ENCODE peak calls at places on chromosomes 12 and 14, in four cellular contexts. L is IMR-90, V is trophoblast cell, W is neuronal stem cell. K is an unnamed sample.

GRCh38 chr12:93614917-93615596 is 42.6 kb downstream of the SOCS2 start:
- DNase-seq in L (peak; percentile 22), V (no peak), W (no peak), K (peak; percentile 89)

GRCh38 chr14:75595211-75595610 is 16.8 kb downstream of the FLVCR2 start:
- DNase-seq in L (peak; percentile 7), V (no peak), W (no peak), K (no peak)

GRCh38 chr12:48818831-48819590 is 715 bp downstream of the CACNB3 start:
- DNase-seq in L (no peak), V (no peak), W (no peak), K (peak; percentile 44)

GRCh38 chr12:69345742-69346141 is 2.4 kb upstream of the LYZ start:
- DNase-seq in L (no peak), V (no peak), W (no peak), K (no peak)

GRCh38 chr12:52382854-52383253 is 2.6 kb downstream of the KRT84 start:
- DNase-seq in L (no peak), V (no peak), W (no peak), K (no peak)

GRCh38 chr12:79911889-79912656 is 22.8 kb downstream of the PPP1R12A start:
- DNase-seq in L (peak; percentile 59), V (peak; percentile 25), W (no peak), K (peak; percentile 75)

GRCh38 chr12:5830121-5830520 is 114.9 kb downstream of the ANO2 start:
- DNase-seq in L (no peak), V (no peak), W (peak; percentile 9), K (peak; percentile 68)

GRCh38 chr12:31322651-31323248 is 3.2 kb downstream of the SINHCAF start:
- DNase-seq in L (peak; percentile 59), V (peak; percentile 33), W (peak; percentile 21), K (peak; percentile 77)

GRCh38 chr12:130198026-130198662 is 35.9 kb downstream of the FZD10 start:
- DNase-seq in L (no peak), V (no peak), W (no peak), K (no peak)

GRCh38 chr12:6072302-6072752 is 52.1 kb downstream of the VWF start:
- DNase-seq in L (peak; percentile 79), V (peak; percentile 76), W (no peak), K (no peak)

GRCh38 chr14:89720076-89720687 is 234.3 kb downstream of the EFCAB11 start:
- DNase-seq in L (no peak), V (no peak), W (no peak), K (no peak)

GRCh38 chr12:9899209-9899608 is 17.9 kb downstream of the KLRF2 start:
- DNase-seq in L (no peak), V (no peak), W (no peak), K (no peak)

GRCh38 chr12:86186449-86186848 is 69.7 kb downstream of the MGAT4C start:
- DNase-seq in L (peak; percentile 14), V (no peak), W (no peak), K (peak; percentile 16)

DNA sequence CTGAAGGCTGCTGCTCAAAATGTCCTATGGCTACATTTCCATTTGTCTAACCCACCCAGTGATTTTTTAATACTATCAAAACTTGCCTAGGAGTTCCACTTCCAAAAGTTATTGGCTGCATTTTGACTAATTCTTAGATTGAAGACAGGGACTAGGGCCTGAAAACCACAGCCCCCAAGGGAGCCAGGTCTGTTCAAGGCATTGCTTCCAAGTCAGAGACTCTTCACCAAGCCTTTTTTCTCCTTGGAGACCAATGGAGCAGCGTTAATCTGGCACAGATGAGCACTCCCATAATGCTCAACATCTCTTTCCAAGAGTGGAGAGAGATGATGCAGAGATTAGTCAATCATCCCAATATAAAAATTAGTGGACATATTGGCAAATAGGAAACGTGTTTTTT is 112.5 kb upstream of the HIF1A start:
- DNase-seq in L (no peak), V (no peak), W (no peak), K (no peak)
- H2AK5ac ChIP-seq in L (no peak overlapping the region), V (no peak overlapping the region), W (no peak overlapping the region), K (no peak overlapping the region)

GRCh38 chr14:95573313-95573712 is 38.5 kb downstream of the GLRX5 start:
- DNase-seq in L (no peak), V (no peak), W (no peak), K (no peak)

GRCh38 chr14:95577875-95578274 is 43.0 kb downstream of the GLRX5 start:
- DNase-seq in L (no peak), V (no peak), W (no peak), K (no peak)

GRCh38 chr14:95577067-95577800 is 42.4 kb downstream of the GLRX5 start:
- DNase-seq in L (no peak), V (no peak), W (no peak), K (no peak)

DNA sequence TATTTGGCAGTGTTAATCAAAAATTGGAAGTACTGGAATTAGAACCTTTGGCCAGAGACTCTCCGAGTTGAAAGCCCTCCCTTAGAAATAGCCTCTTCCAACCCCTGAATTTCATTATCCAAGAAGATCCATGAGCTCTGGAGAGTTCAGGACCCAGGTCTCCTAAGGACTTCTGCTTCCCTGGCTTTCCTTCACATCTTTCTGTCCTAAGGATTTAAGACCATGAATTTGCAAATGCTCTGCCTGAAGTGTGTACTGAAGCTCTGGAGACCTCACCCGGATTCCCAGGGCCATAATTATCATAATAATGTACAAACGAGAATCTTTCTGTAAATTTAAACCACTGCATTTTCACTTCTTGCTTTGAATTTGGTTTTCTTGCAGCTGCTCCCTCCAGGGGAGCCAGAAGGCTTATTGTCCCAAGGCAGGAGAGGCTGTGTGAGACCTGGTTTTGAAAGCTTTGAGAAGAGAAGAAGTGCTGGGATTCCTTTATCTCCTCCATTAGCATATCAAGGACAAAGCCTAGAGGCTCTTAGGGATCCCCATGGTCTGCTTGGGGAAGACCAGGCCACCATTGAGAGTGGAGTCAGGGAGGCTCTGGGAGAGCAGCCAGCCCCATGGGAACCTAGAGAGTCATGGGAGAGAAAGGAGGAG is 41.1 kb downstream of the GLRX5 start:
- DNase-seq in L (no peak), V (no peak), W (no peak), K (peak; percentile 88)
- H2AK5ac ChIP-seq in L (no peak overlapping the region), V (no peak overlapping the region), W (peak overlapping the region; percentile 41), K (no peak overlapping the region)

DNA sequence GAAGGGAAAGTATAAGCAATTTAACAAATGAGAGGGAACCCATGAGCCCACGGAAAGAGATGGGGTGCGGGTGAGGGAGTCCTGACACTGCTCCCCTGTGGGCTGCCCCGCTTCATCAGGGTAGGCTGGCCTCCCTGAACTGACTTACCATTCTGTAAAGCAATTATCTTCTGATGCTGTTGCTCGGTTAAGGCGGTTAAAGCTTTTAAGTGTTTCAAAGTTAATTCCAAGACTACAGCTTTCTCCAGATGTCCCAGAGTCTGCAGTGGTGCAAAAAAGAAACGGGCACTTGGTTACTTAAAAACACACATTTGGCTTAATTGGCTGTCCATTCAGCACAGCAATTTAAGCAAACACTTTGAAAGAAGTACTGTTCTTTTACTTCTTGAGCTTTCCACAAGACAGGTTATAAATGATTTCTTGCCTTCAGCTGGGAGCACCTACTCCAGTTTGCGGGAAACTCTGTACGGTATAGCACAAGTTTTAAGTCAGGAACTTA is 1.3 kb downstream of the BHLHE41 start:
- DNase-seq in L (peak; percentile 12), V (no peak), W (no peak), K (no peak)
- H2AK5ac ChIP-seq in L (no peak overlapping the region), V (no peak overlapping the region), W (no peak overlapping the region), K (no peak overlapping the region)

DNA sequence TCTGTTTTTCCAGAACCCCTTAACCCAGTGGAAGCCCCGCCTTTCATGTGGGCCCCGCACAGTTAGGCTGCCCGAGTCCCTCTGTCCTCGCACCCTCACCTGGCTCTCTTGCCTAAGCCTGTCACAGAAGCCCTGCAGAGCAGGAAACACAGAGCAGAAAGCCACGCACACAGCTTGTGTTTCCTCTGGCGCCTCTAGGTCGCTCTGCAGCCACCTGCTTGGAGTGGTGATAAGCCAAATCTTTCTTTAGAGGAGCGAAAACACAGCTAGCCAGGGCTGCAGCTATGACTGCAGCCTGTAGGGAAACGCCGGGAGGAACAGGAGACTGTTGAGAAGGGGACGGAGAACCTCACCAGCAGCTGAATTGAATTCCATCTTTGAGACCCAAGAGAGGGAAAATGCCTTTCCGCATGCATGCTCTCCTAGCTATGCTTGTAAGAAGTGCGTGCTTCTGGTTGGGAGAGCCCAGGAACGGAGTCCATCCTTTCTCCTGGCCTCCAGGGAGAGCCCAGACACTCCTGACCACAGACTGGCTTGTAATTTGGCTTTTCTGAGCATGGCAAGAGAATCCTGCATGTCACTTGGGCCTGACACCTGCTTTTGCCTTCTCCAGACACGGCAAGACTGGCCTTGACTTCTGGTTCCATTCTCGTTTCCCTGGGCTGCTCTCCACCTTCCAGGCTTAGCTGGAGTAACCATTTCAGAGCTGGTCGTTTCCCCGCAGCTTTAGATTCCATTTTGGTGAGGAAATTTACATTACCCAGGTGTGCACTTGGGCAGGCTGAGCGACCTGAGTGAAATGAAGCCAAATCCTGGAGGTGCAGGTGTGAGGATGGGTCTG is 301.6 kb downstream of the CACNA1C start:
- DNase-seq in L (no peak), V (no peak), W (peak; percentile 15), K (peak; percentile 29)
- H2AK5ac ChIP-seq in L (no peak overlapping the region), V (no peak overlapping the region), W (peak overlapping the region; percentile 56), K (no peak overlapping the region)

GRCh38 chr14:44701563-44702263 is 194.6 kb upstream of the FSCB start:
- DNase-seq in L (peak; percentile 2), V (no peak), W (no peak), K (peak; percentile 62)
- H2AK5ac ChIP-seq in L (no peak overlapping the region), V (no peak overlapping the region), W (no peak overlapping the region), K (no peak overlapping the region)

DNA sequence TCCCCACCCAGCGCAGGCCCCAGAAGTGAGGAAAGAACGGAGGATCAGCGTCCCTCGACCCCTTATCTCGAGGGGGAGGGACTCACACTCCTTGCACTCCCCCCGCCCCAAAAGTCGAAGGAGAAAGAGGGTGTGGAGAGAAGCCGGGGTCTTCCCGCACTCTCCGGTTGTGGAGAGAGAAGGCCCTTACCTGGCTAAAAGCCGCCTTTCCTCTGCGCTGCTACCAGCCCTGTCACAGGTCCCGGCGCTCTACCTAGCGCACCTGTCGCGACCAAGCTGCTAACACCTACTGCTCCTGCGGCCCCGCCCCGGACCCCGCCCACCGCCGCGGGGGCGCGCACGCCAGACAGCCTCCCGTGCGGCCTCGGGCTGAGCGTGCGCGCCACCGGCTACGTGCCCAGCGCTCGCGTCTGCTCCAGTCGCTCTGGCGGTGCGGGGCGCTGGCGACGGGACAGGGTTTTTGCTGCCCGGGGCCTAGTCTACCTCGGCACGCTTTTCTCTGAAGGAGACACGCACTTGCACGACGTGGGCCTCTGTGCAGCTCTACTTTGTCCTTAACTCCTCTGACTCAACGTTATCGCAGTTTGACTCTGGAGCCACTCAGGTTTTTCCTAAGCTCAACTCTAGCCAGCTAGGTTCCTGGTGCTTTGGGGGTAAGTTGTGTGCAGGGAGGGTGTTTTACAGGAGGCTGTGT is at the start of gene LIMA1:
- DNase-seq in L (peak; percentile 75), V (peak; percentile 95), W (peak; percentile 75), K (peak; percentile 96)
- H2AK5ac ChIP-seq in L (peak within 1 kb of the TSS; percentile 91), V (peak within 1 kb of the TSS; percentile 67), W (no peak within 1 kb of the TSS), K (no peak within 1 kb of the TSS)

GRCh38 chr12:124381454-124382207 is 86.7 kb downstream of the RFLNA start:
- DNase-seq in L (peak; percentile 59), V (no peak), W (no peak), K (no peak)

GRCh38 chr12:124385219-124385969 is 90.5 kb downstream of the RFLNA start:
- DNase-seq in L (peak; percentile 85), V (peak; percentile 73), W (no peak), K (peak; percentile 86)

GRCh38 chr12:124380793-124381453 is 86.0 kb downstream of the RFLNA start:
- DNase-seq in L (no peak), V (no peak), W (no peak), K (peak; percentile 47)

GRCh38 chr12:124384299-124384894 is 89.5 kb downstream of the RFLNA start:
- DNase-seq in L (no peak), V (no peak), W (no peak), K (no peak)

GRCh38 chr12:124383028-124383427 is 88.1 kb downstream of the RFLNA start:
- DNase-seq in L (no peak), V (no peak), W (no peak), K (no peak)
- H2AK5ac ChIP-seq in L (peak overlapping the region; percentile 45), V (no peak overlapping the region), W (no peak overlapping the region), K (no peak overlapping the region)

K was measured in mesendoderm.